ENCODE peak calls at places on chromosomes 7 and 10, in five cellular contexts. W is T follicular helper cell, L is cerebellum, Z is HCEC 1CT, Q is MG63. F is an unnamed sample.

GRCh38 chr7:115779561-115779960 is 251.0 kb downstream of the TFEC start:
- DNase-seq in W (no peak), L (no peak), Z (peak; percentile 3), Q (no peak), F (no peak)

GRCh38 chr10:124436191-124436638 is 13.6 kb downstream of the NKX1-2 start:
- DNase-seq in W (no peak), L (no peak), Z (peak; percentile 12), Q (no peak), F (no peak)

GRCh38 chr7:1845536-1846311 is 175.6 kb downstream of the ELFN1 start:
- DNase-seq in W (no peak), L (no peak), Z (no peak), Q (no peak), F (peak; percentile 86)

GRCh38 chr10:121595806-121596667 is 2.2 kb downstream of the FGFR2 start:
- DNase-seq in W (no peak), L (no peak), Z (no peak), Q (no peak), F (peak; percentile 72)

GRCh38 chr7:82044497-82045080 is 274.7 kb upstream of the HGF start:
- DNase-seq in W (no peak), L (peak; percentile 23), Z (peak; percentile 43), Q (no peak), F (no peak)

GRCh38 chr10:3886666-3887251 is 101.8 kb upstream of the KLF6 start:
- DNase-seq in W (no peak), L (no peak), Z (peak; percentile 90), Q (peak; percentile 24), F (no peak)

GRCh38 chr10:63670291-63670898 is 149.2 kb downstream of the REEP3 start:
- DNase-seq in W (no peak), L (peak; percentile 6), Z (no peak), Q (no peak), F (no peak)

GRCh38 chr7:32660936-32661335 is 165.6 kb downstream of the AVL9 start:
- DNase-seq in W (no peak), L (no peak), Z (no peak), Q (no peak), F (no peak)

GRCh38 chr7:1152492-1152891 is 7.5 kb downstream of the ZFAND2A start:
- DNase-seq in W (no peak), L (no peak), Z (no peak), Q (no peak), F (peak; percentile 36)

GRCh38 chr7:39667354-39667923 is 44.1 kb downstream of the RALA start:
- DNase-seq in W (no peak), L (peak; percentile 45), Z (peak; percentile 50), Q (no peak), F (no peak)

GRCh38 chr10:132562916-132563456 is 25.4 kb downstream of the INPP5A start:
- DNase-seq in W (no peak), L (no peak), Z (no peak), Q (no peak), F (peak; percentile 67)

GRCh38 chr10:57925045-57925444 is 342.6 kb downstream of the IPMK start:
- DNase-seq in W (no peak), L (no peak), Z (no peak), Q (no peak), F (no peak)

GRCh38 chr7:138625849-138626230 is 75.3 kb downstream of the SVOPL start:
- DNase-seq in W (no peak), L (no peak), Z (no peak), Q (no peak), F (no peak)

GRCh38 chr7:66948480-66949109 is 27.6 kb downstream of the TMEM248 start:
- DNase-seq in W (no peak), L (no peak), Z (no peak), Q (no peak), F (no peak)

GRCh38 chr7:143495806-143496672 is 18.4 kb downstream of the TAS2R41 start:
- DNase-seq in W (no peak), L (no peak), Z (no peak), Q (no peak), F (no peak)

GRCh38 chr7:101906291-101907260 is 89.2 kb downstream of the CUX1 start:
- DNase-seq in W (no peak), L (no peak), Z (no peak), Q (no peak), F (peak; percentile 47)

GRCh38 chr7:151755131-151755787 is 121.7 kb downstream of the PRKAG2 start:
- DNase-seq in W (no peak), L (no peak), Z (peak; percentile 90), Q (no peak), F (peak; percentile 74)

GRCh38 chr10:24869354-24870016 is 82.9 kb downstream of the PRTFDC1 start:
- DNase-seq in W (no peak), L (no peak), Z (peak; percentile 41), Q (peak; percentile 7), F (no peak)

GRCh38 chr7:139681812-139682135 is 96.0 kb downstream of the HIPK2 start:
- DNase-seq in W (no peak), L (no peak), Z (no peak), Q (no peak), F (no peak)

GRCh38 chr7:67590649-67591048 is 594.0 kb downstream of the TYW1 start:
- DNase-seq in W (no peak), L (no peak), Z (no peak), Q (no peak), F (no peak)

GRCh38 chr7:96532428-96532922 is 177.2 kb downstream of the SEM1 start:
- DNase-seq in W (no peak), L (no peak), Z (no peak), Q (no peak), F (no peak)

GRCh38 chr10:103977204-103977603 is 10.3 kb downstream of the SLK start:
- DNase-seq in W (no peak), L (no peak), Z (no peak), Q (no peak), F (no peak)

GRCh38 chr10:106392781-106393180 is 771.7 kb downstream of the SORCS1 start:
- DNase-seq in W (no peak), L (no peak), Z (no peak), Q (no peak), F (no peak)

GRCh38 chr7:50648076-50648475 is 82.9 kb upstream of the DDC start:
- DNase-seq in W (no peak), L (no peak), Z (no peak), Q (no peak), F (no peak)

GRCh38 chr7:80324032-80324431 is 187.8 kb downstream of the GNAT3 start:
- DNase-seq in W (no peak), L (no peak), Z (peak; percentile 76), Q (peak; percentile 7), F (no peak)

GRCh38 chr10:28001353-28001752 is 2.5 kb upstream of the ODAD2 start:
- DNase-seq in W (no peak), L (no peak), Z (no peak), Q (no peak), F (no peak)

GRCh38 chr7:152905949-152906348 is 146.4 kb downstream of the ACTR3B start:
- DNase-seq in W (no peak), L (no peak), Z (no peak), Q (no peak), F (no peak)

GRCh38 chr7:121582258-121582657 is 186.2 kb upstream of the FAM3C start:
- DNase-seq in W (no peak), L (no peak), Z (no peak), Q (no peak), F (no peak)

GRCh38 chr7:82284936-82285519 is 158.5 kb downstream of the CACNA2D1 start:
- DNase-seq in W (no peak), L (no peak), Z (no peak), Q (no peak), F (no peak)

GRCh38 chr7:130420943-130421578 is 19.8 kb downstream of the CEP41 start:
- DNase-seq in W (no peak), L (no peak), Z (no peak), Q (no peak), F (no peak)

GRCh38 chr10:125720002-125720382 is 483 bp downstream of the EDRF1 start:
- DNase-seq in W (no peak), L (no peak), Z (no peak), Q (peak; percentile 5), F (no peak)

GRCh38 chr10:125392140-125392539 is 231.8 kb upstream of the CTBP2 start:
- DNase-seq in W (no peak), L (no peak), Z (no peak), Q (no peak), F (no peak)

GRCh38 chr7:19754521-19755116 is 18.8 kb downstream of the TMEM196 start:
- DNase-seq in W (no peak), L (no peak), Z (peak; percentile 20), Q (no peak), F (no peak)

GRCh38 chr10:44306147-44306710 is 78.7 kb downstream of the CXCL12 start:
- DNase-seq in W (no peak), L (no peak), Z (no peak), Q (peak; percentile 72), F (no peak)

GRCh38 chr7:45089314-45089891 is 634 bp upstream of the NACAD start:
- DNase-seq in W (peak; percentile 44), L (peak; percentile 99), Z (no peak), Q (peak; percentile 26), F (peak; percentile 84)

GRCh38 chr10:87966454-87966853 is 103.0 kb downstream of the PTEN start:
- DNase-seq in W (no peak), L (no peak), Z (peak; percentile 56), Q (no peak), F (no peak)

GRCh38 chr10:42488416-42488815 is 150.0 kb downstream of the ZNF33B start:
- DNase-seq in W (no peak), L (no peak), Z (peak; percentile 18), Q (peak; percentile 30), F (no peak)

GRCh38 chr7:86025807-86026206 is 617.9 kb upstream of the GRM3 start:
- DNase-seq in W (no peak), L (no peak), Z (no peak), Q (no peak), F (no peak)

GRCh38 chr10:24665001-24665400 is 58.7 kb downstream of the ARHGAP21 start:
- DNase-seq in W (no peak), L (peak; percentile 86), Z (no peak), Q (no peak), F (no peak)

GRCh38 chr10:116779076-116779687 is 36.8 kb upstream of the HSPA12A start:
- DNase-seq in W (no peak), L (no peak), Z (no peak), Q (peak; percentile 22), F (no peak)